ENCODE peak calls at places on chromosomes 4 and X, in eight cellular contexts. G is tibial nerve, N is body of pancreas, R is GM12892, T is H54, U is right lobe of liver, K is IMR-90, S is A549. O is an unnamed sample.

GRCh38 chr4:8269535-8270417 is at the start of gene HTRA3:
- DNase-seq in G (peak; percentile 45), K (peak; percentile 31), R (no peak), T (no peak), U (peak; percentile 47), S (no peak), N (no peak), O (peak; percentile 43)

GRCh38 chr4:92387459-92388069 is 83.8 kb downstream of the GRID2 start:
- DNase-seq in T (no peak), U (no peak), G (no peak), S (peak; percentile 6), R (no peak), N (peak; percentile 13), K (peak; percentile 53), O (peak; percentile 17)

GRCh38 chrX:107744868-107745267 is 30.7 kb downstream of the TSC22D3 start:
- DNase-seq in N (no peak), U (no peak), R (no peak), T (no peak), S (no peak), G (no peak), K (no peak), O (no peak)

GRCh38 chrX:2708016-2708415 is 16.9 kb downstream of the CD99 start:
- DNase-seq in R (no peak), N (no peak), T (no peak), S (no peak), G (no peak), U (no peak), K (no peak), O (no peak)

GRCh38 chr4:183905081-183905592 is at the start of gene STOX2:
- DNase-seq in N (peak; percentile 91), G (peak; percentile 31), T (no peak), U (peak; percentile 88), R (no peak), S (peak; percentile 73), K (peak; percentile 55), O (peak; percentile 79)

GRCh38 chr4:123659759-123660158 is 263.2 kb downstream of the SPRY1 start:
- DNase-seq in G (no peak), R (no peak), T (no peak), S (no peak), N (no peak), U (no peak), K (no peak), O (no peak)

GRCh38 chr4:77625485-77625884 is 19.9 kb downstream of the CXCL13 start:
- DNase-seq in U (no peak), R (no peak), N (no peak), G (no peak), S (no peak), K (no peak), T (no peak), O (no peak)

GRCh38 chr4:48342559-48342878 is 1.2 kb downstream of the SLAIN2 start:
- DNase-seq in N (no peak), K (no peak), G (no peak), S (no peak), T (no peak), R (no peak), U (no peak), O (no peak)

GRCh38 chrX:14777484-14777883 is 95.4 kb downstream of the FANCB start:
- DNase-seq in N (no peak), R (no peak), T (no peak), S (no peak), K (peak; percentile 35), G (no peak), U (no peak), O (no peak)

GRCh38 chrX:97898798-97899197 is 1015.1 kb downstream of the RPA4 start:
- DNase-seq in T (no peak), G (no peak), S (no peak), U (no peak), N (no peak), K (peak; percentile 57), R (no peak), O (no peak)

GRCh38 chrX:8848921-8849320 is 47.7 kb upstream of the FAM9A start:
- DNase-seq in K (peak; percentile 19), U (no peak), G (no peak), N (no peak), R (no peak), T (no peak), S (no peak), O (no peak)

GRCh38 chr4:7901274-7901845 is 38.3 kb downstream of the AFAP1 start:
- DNase-seq in U (no peak), R (no peak), K (no peak), N (no peak), G (no peak), T (no peak), S (no peak), O (no peak)

GRCh38 chr4:33837043-33837442 is 2407.3 kb downstream of the ARAP2 start:
- DNase-seq in U (no peak), N (no peak), R (no peak), K (peak; percentile 80), T (no peak), G (no peak), S (no peak), O (no peak)

GRCh38 chrX:99142745-99143144 is 1267.3 kb downstream of the PCDH19 start:
- DNase-seq in U (no peak), G (no peak), S (no peak), R (no peak), T (no peak), N (no peak), K (no peak), O (no peak)

GRCh38 chr4:138037716-138038115 is 204.4 kb downstream of the SLC7A11 start:
- DNase-seq in K (peak; percentile 83), R (no peak), U (no peak), T (no peak), N (no peak), G (no peak), S (no peak), O (no peak)

GRCh38 chrX:101708180-101708579 is 48.5 kb upstream of the ARMCX2 start:
- DNase-seq in U (no peak), G (no peak), T (no peak), N (no peak), K (peak; percentile 1), R (no peak), S (no peak), O (no peak)

GRCh38 chr4:163748474-163748873 is 254.0 kb downstream of the TMA16 start:
- DNase-seq in G (no peak), S (no peak), U (no peak), N (no peak), K (peak; percentile 25), T (no peak), R (no peak), O (no peak)

DNA sequence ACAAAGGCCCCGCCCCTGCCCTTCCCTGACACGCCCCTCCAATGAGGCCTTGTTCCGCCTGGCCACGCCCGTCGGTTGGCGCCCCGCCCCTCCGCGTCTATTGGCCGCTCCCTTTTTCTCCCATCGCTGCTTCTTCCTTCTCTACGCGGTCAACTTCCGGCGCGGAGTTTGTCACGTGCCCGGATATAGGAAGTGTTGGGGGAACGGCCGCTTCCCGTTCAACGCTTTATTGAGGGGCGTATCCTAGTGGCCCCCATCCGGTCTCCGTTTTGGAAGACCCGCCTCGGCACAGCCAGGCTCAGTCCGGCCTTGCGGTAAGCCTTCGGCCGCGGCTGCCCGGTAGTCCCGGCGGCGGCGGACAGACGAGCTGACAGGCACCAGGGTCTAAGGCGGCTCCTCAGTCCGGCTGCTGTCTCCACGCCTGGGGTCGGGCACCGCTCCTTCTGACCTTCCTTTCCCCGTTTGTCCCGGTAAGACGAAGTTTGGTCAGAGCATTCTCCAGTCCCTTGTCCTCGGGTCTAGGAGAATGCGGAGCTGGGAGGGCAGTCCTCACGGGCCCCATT is at the start of gene EXOC1:
- DNase-seq in N (peak; percentile 98), G (peak; percentile 98), S (peak; percentile 60), U (peak; percentile 97), R (peak; percentile 73), K (peak; percentile 94), T (peak; percentile 57), O (peak; percentile 99)
- TF ChIP-seq POLR2A in N (peak; percentile 66), G (peak; percentile 59), S (peak; percentile 27), U (peak; percentile 45), R (peak; percentile 83), K (peak; percentile 76), T (peak; percentile 82), O (no peak)

DNA sequence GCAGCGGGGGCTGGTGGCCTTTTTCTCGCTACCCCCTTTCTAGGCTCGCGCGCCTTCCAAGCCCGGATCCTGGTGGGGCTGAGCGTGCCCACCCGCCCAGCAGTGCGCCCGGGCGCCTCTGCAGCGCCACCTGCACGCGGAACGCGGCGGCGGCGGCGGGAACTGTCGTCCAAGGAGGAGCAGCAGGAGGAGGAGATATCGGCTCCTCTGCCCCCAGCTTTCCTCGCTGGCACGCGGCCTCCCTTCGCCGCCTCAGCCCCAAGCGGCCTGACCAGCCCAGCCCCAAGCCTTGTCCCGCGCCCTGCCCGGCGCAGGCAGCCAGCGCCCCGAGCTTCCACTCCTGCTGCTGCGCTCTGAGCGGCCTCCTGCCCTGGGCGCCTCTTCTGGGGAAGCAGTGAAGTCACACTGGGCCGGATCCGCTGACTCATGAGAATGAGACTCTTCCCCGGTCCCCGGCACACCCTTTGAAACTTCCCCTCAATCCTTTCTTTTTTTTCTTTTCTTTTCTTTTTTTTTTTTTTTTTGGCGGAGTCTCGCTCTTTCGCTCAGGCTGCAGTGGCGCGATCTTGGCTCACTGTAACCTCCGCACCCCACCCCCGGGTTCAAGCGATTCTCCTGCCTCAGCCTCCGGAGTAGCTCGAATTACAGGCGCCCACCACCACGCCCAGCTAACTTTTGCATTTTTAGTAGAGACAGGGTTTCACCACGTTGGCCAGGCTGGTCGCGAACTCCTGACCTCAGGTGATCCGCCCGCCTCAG is 10.6 kb upstream of the ELF4 start:
- DNase-seq in K (peak; percentile 71), S (peak; percentile 84), U (peak; percentile 72), G (peak; percentile 64), N (peak; percentile 54), R (peak; percentile 61), T (peak; percentile 87), O (peak; percentile 78)
- TF ChIP-seq POLR2A in K (no peak), S (no peak), U (no peak), G (peak; percentile 19), N (no peak), R (no peak), T (no peak), O (no peak)

DNA sequence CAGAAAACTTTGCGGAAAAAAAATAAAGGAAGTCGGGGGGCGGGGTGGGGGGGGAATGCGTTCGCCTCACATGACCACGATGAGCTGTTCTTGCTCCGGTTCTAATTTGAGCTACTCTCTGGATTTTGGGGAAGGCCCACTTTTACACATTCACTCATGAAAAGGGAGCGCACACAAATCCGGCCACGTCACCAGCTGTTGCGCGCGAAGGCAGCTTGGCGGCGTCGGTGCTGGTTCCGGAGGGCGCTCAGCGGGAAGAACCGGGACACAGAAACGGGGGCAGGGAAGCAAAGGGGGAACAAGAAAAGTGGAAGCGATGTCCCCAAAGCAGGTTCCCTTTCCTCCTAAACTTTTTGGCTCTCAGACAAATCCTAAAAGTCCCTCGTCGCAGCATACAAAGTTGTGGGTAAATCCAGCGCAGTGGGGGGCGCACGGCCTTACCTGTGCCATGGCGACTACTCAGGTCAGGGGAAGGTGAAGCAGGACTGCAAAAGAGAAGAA is 590 bp downstream of the ANXA5 start:
- DNase-seq in N (peak; percentile 70), G (peak; percentile 79), R (no peak), T (no peak), K (peak; percentile 85), S (no peak), U (peak; percentile 84), O (peak; percentile 86)
- TF ChIP-seq POLR2A in N (no peak), G (no peak), R (no peak), T (no peak), K (peak; percentile 51), S (no peak), U (no peak), O (no peak)

DNA sequence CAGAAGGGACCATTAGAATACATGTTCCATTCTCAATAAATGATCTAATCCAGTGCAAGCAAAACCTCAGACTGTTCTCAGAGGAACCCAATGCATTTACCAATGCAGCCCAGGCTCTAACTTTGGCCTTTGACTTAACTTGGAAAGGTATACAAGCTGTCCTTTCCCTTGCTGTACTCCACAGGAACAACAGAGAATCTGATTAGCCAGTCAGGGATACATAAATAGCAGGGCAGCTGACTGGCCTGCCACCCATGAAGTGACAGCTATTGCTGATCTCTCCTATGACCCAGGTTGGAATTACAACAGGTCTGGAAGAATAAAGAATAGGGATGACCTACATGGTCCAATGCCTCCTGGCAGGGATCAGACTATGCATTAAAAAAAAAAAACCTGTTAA is 14.5 kb upstream of the CT45A1 start:
- DNase-seq in U (no peak), G (no peak), T (no peak), R (no peak), K (no peak), N (no peak), S (no peak), O (no peak)
- TF ChIP-seq POLR2A in U (no peak), G (no peak), T (no peak), R (no peak), K (no peak), N (no peak), S (no peak), O (no peak)